ENCODE peak calls at places on chromosomes 1 and 21, in five cellular contexts. O is CD4-positive, CD25-positive, alpha-beta regulatory T cell; L is pancreas; M is lung; B is HepG2. P is an unnamed sample. For H3K36me3, the result is how much of the 10 kb centered on the place peaks cover.

GRCh38 chr1:89941110-89941770 is 53.7 kb upstream of the ZNF326 start:
- ATAC-seq in M (no peak), O (no peak), B (no peak), L (no peak), P (no peak)

GRCh38 chr1:155261888-155262673 is at the start of gene SCAMP3:
- ATAC-seq in B (peak), O (peak), L (peak), M (peak), P (peak)

GRCh38 chr1:109653286-109653685 is 2.6 kb upstream of the GSTM4 start:
- ATAC-seq in M (no peak), B (no peak), O (no peak), L (no peak), P (no peak)

GRCh38 chr21:31408306-31409088 is 64.4 kb upstream of the TIAM1 start:
- ATAC-seq in O (no peak), M (peak), B (no peak), L (no peak), P (peak)

GRCh38 chr1:28232558-28233263 is at the start of gene DNAJC8:
- ATAC-seq in L (peak), M (peak), B (peak), O (peak), P (peak)

GRCh38 chr1:101191049-101191448 is 45.8 kb upstream of the S1PR1 start:
- ATAC-seq in B (no peak), L (no peak), O (no peak), M (no peak), P (no peak)

GRCh38 chr1:61253912-61254628 is 171.7 kb downstream of the NFIA start:
- ATAC-seq in O (no peak), M (peak), L (peak), B (no peak), P (peak)

GRCh38 chr21:46067505-46068201 is 30.3 kb upstream of the COL6A2 start:
- ATAC-seq in O (no peak), B (no peak), L (no peak), M (no peak), P (no peak)

GRCh38 chr1:46199233-46199749 is 1.1 kb upstream of the POMGNT1 start:
- ATAC-seq in B (no peak), O (no peak), M (no peak), L (no peak), P (no peak)

GRCh38 chr1:16226495-16227179 is 10.3 kb downstream of the CPLANE2 start:
- ATAC-seq in B (no peak), M (peak), O (no peak), L (peak), P (peak)

GRCh38 chr1:200258447-200259375 is 151.1 kb downstream of the ZNF281 start:
- ATAC-seq in B (peak), L (peak), M (no peak), O (no peak), P (no peak)

GRCh38 chr1:59043796-59044195 is 253.1 kb upstream of the FGGY start:
- ATAC-seq in M (no peak), L (peak), O (no peak), B (peak), P (peak)

GRCh38 chr1:226123591-226124471 is 61.3 kb downstream of the H3-3A start:
- ATAC-seq in B (no peak), M (no peak), L (no peak), O (no peak), P (no peak)

GRCh38 chr21:33116669-33117267 is 46.8 kb downstream of the OLIG1 start:
- ATAC-seq in L (no peak), O (no peak), B (no peak), M (no peak), P (no peak)

GRCh38 chr1:44220001-44220751 is 6.9 kb downstream of the DMAP1 start:
- ATAC-seq in O (no peak), L (no peak), B (no peak), M (no peak), P (no peak)

GRCh38 chr1:185585770-185586169 is 148.4 kb upstream of the HMCN1 start:
- ATAC-seq in B (peak), O (no peak), L (no peak), M (no peak), P (no peak)

GRCh38 chr1:63135174-63135512 is 187.2 kb upstream of the FOXD3 start:
- ATAC-seq in B (peak), O (no peak), L (peak), M (no peak), P (no peak)

GRCh38 chr21:24897883-24898282 is 709.4 kb downstream of the MRPL39 start:
- ATAC-seq in M (no peak), O (no peak), L (peak), B (no peak), P (no peak)

GRCh38 chr1:158019177-158019868 is 25.9 kb downstream of the KIRREL1 start:
- ATAC-seq in M (peak), B (peak), L (peak), O (no peak), P (peak)

GRCh38 chr1:23837905-23838304 is 12.7 kb upstream of the HMGCL start:
- ATAC-seq in O (no peak), B (peak), L (peak), M (no peak), P (no peak)

GRCh38 chr1:33147997-33148314 is 33.9 kb downstream of the TRIM62 start:
- ATAC-seq in M (no peak), B (peak), O (no peak), L (no peak), P (no peak)

GRCh38 chr1:9338354-9339250 is 45.9 kb downstream of the SPSB1 start:
- ATAC-seq in M (peak), O (no peak), B (peak), L (peak), P (peak)

GRCh38 chr1:192967901-192968300 is 91.3 kb downstream of the UCHL5 start:
- ATAC-seq in L (no peak), B (no peak), M (no peak), O (no peak), P (no peak)

GRCh38 chr1:162631546-162632233 is 574 bp upstream of the DDR2 start:
- ATAC-seq in L (peak), M (peak), O (no peak), B (no peak), P (peak)

GRCh38 chr1:94773931-94774422 is 46.2 kb upstream of the SLC44A3 start:
- ATAC-seq in O (no peak), M (no peak), L (peak), B (peak), P (no peak)

GRCh38 chr1:114719424-114719787 is 2.8 kb upstream of the NRAS start:
- ATAC-seq in O (no peak), L (no peak), M (no peak), B (no peak), P (no peak)
- H3K36me3 ChIP-seq in O (half or more), L (under half), M (under half), B (half or more), P (under half)

DNA sequence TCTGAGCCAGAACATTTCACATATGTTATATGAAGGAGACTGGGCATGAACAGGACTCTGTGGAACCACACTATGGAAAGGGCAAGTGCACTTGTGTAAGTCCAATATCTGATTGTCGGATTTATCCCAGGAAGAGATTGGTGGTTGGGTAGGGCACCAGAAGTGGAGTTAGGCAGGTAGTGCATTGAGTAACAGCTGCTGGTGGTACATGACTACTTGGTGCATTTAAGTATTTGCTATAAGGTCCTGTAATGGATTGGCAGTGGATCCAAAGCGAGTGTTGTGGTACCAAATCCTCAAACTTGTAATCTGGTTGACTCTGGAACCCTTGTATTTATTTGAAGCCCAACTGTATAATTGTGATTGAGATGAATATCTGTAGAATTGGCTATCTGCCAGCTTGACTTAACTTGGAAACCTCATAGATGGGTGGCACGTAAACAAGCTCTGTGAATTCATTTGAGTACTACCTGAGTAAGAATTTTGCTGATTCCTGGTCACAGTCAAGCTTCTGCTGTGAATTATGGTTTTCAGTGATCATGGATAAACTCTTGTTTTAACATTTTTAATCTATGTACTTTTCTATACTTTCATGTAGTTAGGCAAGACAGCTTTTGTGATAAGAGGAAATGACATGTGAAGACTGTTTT is 21.1 kb downstream of the UBAP2L start:
- ATAC-seq in M (no peak), B (no peak), L (no peak), O (no peak), P (no peak)
- H3K36me3 ChIP-seq in M (under half), B (half or more), L (under half), O (half or more), P (under half)

DNA sequence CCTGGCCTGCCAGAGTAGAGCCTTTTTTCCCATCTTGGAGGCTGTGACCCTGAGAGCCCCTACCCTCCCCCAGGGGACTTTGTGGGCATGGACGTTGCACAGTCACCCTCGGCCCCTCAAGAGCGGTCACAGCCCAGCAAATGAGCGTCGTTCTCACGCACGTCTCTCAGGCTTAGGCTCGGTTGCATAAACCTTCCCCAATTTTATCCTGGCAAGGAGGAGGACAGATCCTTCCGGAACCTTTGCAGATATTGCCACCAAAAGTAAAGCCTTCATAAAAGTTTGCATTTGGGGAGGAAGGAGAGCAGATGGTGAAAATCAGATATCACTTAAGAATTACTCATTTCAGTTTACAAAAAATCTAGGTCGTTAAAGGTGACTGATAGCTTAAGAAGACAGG is 29.2 kb downstream of the PDE9A start:
- ATAC-seq in B (no peak), M (no peak), L (no peak), O (no peak), P (no peak)
- H3K36me3 ChIP-seq in B (under half), M (under half), L (under half), O (under half), P (under half)

DNA sequence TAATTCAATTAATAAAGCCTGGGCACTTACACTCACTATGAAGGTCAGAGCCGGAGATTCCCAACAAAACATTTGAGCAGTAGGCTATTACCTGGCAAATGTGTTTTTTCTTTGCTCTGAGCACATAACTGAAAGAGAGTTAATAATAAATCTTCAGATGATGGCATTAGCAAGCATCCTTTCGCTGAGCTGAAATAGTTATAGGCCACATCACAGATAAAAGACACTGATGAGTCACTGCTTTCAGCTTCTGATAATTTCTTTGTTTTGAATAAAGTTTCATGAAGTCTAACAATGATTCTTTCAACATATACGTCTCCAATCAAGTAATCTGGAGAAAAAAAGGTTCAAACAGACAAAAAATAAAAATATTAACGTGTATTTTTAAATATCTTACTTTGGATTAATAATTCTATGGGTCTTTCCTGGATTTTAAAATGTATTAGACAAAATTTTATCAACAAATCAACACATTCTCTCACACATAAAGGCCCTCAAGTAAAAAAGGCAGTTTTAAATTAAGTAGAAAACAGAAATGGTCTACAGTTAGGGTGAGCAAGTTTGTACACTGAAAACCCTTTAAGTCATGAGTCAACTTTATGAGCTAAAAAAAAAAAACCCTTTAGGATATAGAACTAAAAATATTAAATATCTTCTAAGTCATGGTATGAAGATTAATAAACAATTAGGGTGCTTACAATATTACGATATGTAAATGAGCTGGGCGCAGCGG is 33.1 kb downstream of the LTN1 start:
- ATAC-seq in L (no peak), B (no peak), M (no peak), O (no peak), P (no peak)
- H3K36me3 ChIP-seq in L (under half), B (under half), M (under half), O (half or more), P (half or more)

P was measured in gastroesophageal sphincter.